ENCODE peak calls at places on chromosomes 6 and 20, in five cellular contexts. One of them, this sample, is unnamed.

GRCh38 chr6:17932362-17932852 is 55.0 kb downstream of the KIF13A start:
- DNase-seq in GM13976: no peak
- DNase-seq in A549: peak; percentile 52
- DNase-seq in kidney epithelial cell: no peak
- DNase-seq in chondrocyte: no peak
- DNase-seq in this sample: peak; percentile 69

GRCh38 chr6:474454-475185 is 83.1 kb downstream of the IRF4 start:
- DNase-seq in GM13976: peak; percentile 88
- DNase-seq in A549: no peak
- DNase-seq in kidney epithelial cell: no peak
- DNase-seq in chondrocyte: no peak
- DNase-seq in this sample: peak; percentile 3

GRCh38 chr6:128521302-128521632 is 868 bp upstream of the PTPRK start:
- DNase-seq in GM13976: no peak
- DNase-seq in A549: no peak
- DNase-seq in kidney epithelial cell: no peak
- DNase-seq in chondrocyte: no peak
- DNase-seq in this sample: no peak

GRCh38 chr6:40845588-40845987 is 193.4 kb downstream of the UNC5CL start:
- DNase-seq in GM13976: peak; percentile 17
- DNase-seq in A549: peak; percentile 52
- DNase-seq in kidney epithelial cell: no peak
- DNase-seq in chondrocyte: no peak
- DNase-seq in this sample: peak; percentile 57

GRCh38 chr20:50001784-50002311 is 19.1 kb downstream of the SNAI1 start:
- DNase-seq in GM13976: no peak
- DNase-seq in A549: no peak
- DNase-seq in kidney epithelial cell: peak; percentile 39
- DNase-seq in chondrocyte: no peak
- DNase-seq in this sample: no peak

GRCh38 chr20:50415516-50416268 is 94.5 kb upstream of the PTPN1 start:
- DNase-seq in GM13976: no peak
- DNase-seq in A549: peak; percentile 87
- DNase-seq in kidney epithelial cell: no peak
- DNase-seq in chondrocyte: no peak
- DNase-seq in this sample: peak; percentile 38

GRCh38 chr6:139131736-139132285 is 3.1 kb upstream of the HECA start:
- DNase-seq in GM13976: no peak
- DNase-seq in A549: no peak
- DNase-seq in kidney epithelial cell: no peak
- DNase-seq in chondrocyte: no peak
- DNase-seq in this sample: no peak

GRCh38 chr20:3162080-3162611 is 2.5 kb upstream of the FASTKD5 start:
- DNase-seq in GM13976: no peak
- DNase-seq in A549: no peak
- DNase-seq in kidney epithelial cell: no peak
- DNase-seq in chondrocyte: no peak
- DNase-seq in this sample: no peak

GRCh38 chr6:75550544-75551167 is 51.0 kb upstream of the SENP6 start:
- DNase-seq in GM13976: peak; percentile 18
- DNase-seq in A549: no peak
- DNase-seq in kidney epithelial cell: no peak
- DNase-seq in chondrocyte: no peak
- DNase-seq in this sample: no peak

GRCh38 chr6:75543311-75543710 is 49.7 kb upstream of the FILIP1 start:
- DNase-seq in GM13976: no peak
- DNase-seq in A549: no peak
- DNase-seq in kidney epithelial cell: no peak
- DNase-seq in chondrocyte: no peak
- DNase-seq in this sample: no peak

GRCh38 chr6:75551367-75551952 is 50.2 kb upstream of the SENP6 start:
- DNase-seq in GM13976: peak; percentile 38
- DNase-seq in A549: no peak
- DNase-seq in kidney epithelial cell: no peak
- DNase-seq in chondrocyte: no peak
- DNase-seq in this sample: no peak

GRCh38 chr6:75546401-75546800 is 52.8 kb upstream of the FILIP1 start:
- DNase-seq in GM13976: peak; percentile 23
- DNase-seq in A549: peak; percentile 40
- DNase-seq in kidney epithelial cell: no peak
- DNase-seq in chondrocyte: no peak
- DNase-seq in this sample: peak; percentile 35
- TF ChIP-seq CTCF in GM13976: no peak
- TF ChIP-seq CTCF in A549: peak; percentile 49
- TF ChIP-seq CTCF in kidney epithelial cell: peak; percentile 20
- TF ChIP-seq CTCF in chondrocyte: peak; percentile 79
- TF ChIP-seq CTCF in this sample: peak; percentile 21

GRCh38 chr6:54992789-54993188 is 146.2 kb downstream of the FAM83B start:
- DNase-seq in GM13976: no peak
- DNase-seq in A549: peak; percentile 4
- DNase-seq in kidney epithelial cell: no peak
- DNase-seq in chondrocyte: no peak
- DNase-seq in this sample: peak; percentile 45
- TF ChIP-seq CTCF in GM13976: no peak
- TF ChIP-seq CTCF in A549: no peak
- TF ChIP-seq CTCF in kidney epithelial cell: peak; percentile 7
- TF ChIP-seq CTCF in chondrocyte: peak; percentile 52
- TF ChIP-seq CTCF in this sample: peak; percentile 66

GRCh38 chr6:16241321-16241689 is 2.9 kb downstream of the GMPR start:
- DNase-seq in GM13976: no peak
- DNase-seq in A549: no peak
- DNase-seq in kidney epithelial cell: no peak
- DNase-seq in chondrocyte: no peak
- DNase-seq in this sample: no peak

GRCh38 chr6:16238658-16239089 is 287 bp downstream of the GMPR start:
- DNase-seq in GM13976: no peak
- DNase-seq in A549: no peak
- DNase-seq in kidney epithelial cell: no peak
- DNase-seq in chondrocyte: no peak
- DNase-seq in this sample: no peak

GRCh38 chr6:16239090-16239797 is 857 bp downstream of the GMPR start:
- DNase-seq in GM13976: peak; percentile 46
- DNase-seq in A549: no peak
- DNase-seq in kidney epithelial cell: peak; percentile 28
- DNase-seq in chondrocyte: no peak
- DNase-seq in this sample: peak; percentile 15

GRCh38 chr6:16240618-16241320 is 2.4 kb downstream of the GMPR start:
- DNase-seq in GM13976: no peak
- DNase-seq in A549: no peak
- DNase-seq in kidney epithelial cell: no peak
- DNase-seq in chondrocyte: no peak
- DNase-seq in this sample: no peak

GRCh38 chr6:16239798-16240123 is 1.4 kb downstream of the GMPR start:
- DNase-seq in GM13976: no peak
- DNase-seq in A549: peak; percentile 19
- DNase-seq in kidney epithelial cell: no peak
- DNase-seq in chondrocyte: no peak
- DNase-seq in this sample: peak; percentile 18
- TF ChIP-seq CTCF in GM13976: no peak
- TF ChIP-seq CTCF in A549: no peak
- TF ChIP-seq CTCF in kidney epithelial cell: no peak
- TF ChIP-seq CTCF in chondrocyte: no peak
- TF ChIP-seq CTCF in this sample: no peak

GRCh38 chr6:63355632-63356031 is 35.8 kb upstream of the LGSN start:
- DNase-seq in GM13976: no peak
- DNase-seq in A549: no peak
- DNase-seq in kidney epithelial cell: no peak
- DNase-seq in chondrocyte: no peak
- DNase-seq in this sample: peak; percentile 42

GRCh38 chr6:63349401-63349800 is 29.6 kb upstream of the LGSN start:
- DNase-seq in GM13976: no peak
- DNase-seq in A549: no peak
- DNase-seq in kidney epithelial cell: no peak
- DNase-seq in chondrocyte: no peak
- DNase-seq in this sample: no peak

GRCh38 chr6:63353282-63353630 is 33.5 kb upstream of the LGSN start:
- DNase-seq in GM13976: no peak
- DNase-seq in A549: no peak
- DNase-seq in kidney epithelial cell: no peak
- DNase-seq in chondrocyte: no peak
- DNase-seq in this sample: no peak

GRCh38 chr6:63351995-63352586 is 32.3 kb upstream of the LGSN start:
- DNase-seq in GM13976: peak; percentile 21
- DNase-seq in A549: peak; percentile 67
- DNase-seq in kidney epithelial cell: peak; percentile 29
- DNase-seq in chondrocyte: no peak
- DNase-seq in this sample: peak; percentile 71

GRCh38 chr6:63352587-63353281 is 33.0 kb upstream of the LGSN start:
- DNase-seq in GM13976: peak; percentile 53
- DNase-seq in A549: peak; percentile 57
- DNase-seq in kidney epithelial cell: no peak
- DNase-seq in chondrocyte: no peak
- DNase-seq in this sample: peak; percentile 57
- TF ChIP-seq CTCF in GM13976: peak; percentile 54
- TF ChIP-seq CTCF in A549: peak; percentile 60
- TF ChIP-seq CTCF in kidney epithelial cell: peak; percentile 70
- TF ChIP-seq CTCF in chondrocyte: peak; percentile 84
- TF ChIP-seq CTCF in this sample: peak; percentile 87

GRCh38 chr20:45226287-45226686 is 5.1 kb downstream of the SEMG2 start:
- DNase-seq in GM13976: no peak
- DNase-seq in A549: no peak
- DNase-seq in kidney epithelial cell: no peak
- DNase-seq in chondrocyte: no peak
- DNase-seq in this sample: no peak

GRCh38 chr20:45230631-45231030 is 9.5 kb downstream of the SEMG2 start:
- DNase-seq in GM13976: no peak
- DNase-seq in A549: no peak
- DNase-seq in kidney epithelial cell: no peak
- DNase-seq in chondrocyte: no peak
- DNase-seq in this sample: no peak

GRCh38 chr20:45229264-45230056 is 8.3 kb downstream of the SEMG2 start:
- DNase-seq in GM13976: peak; percentile 30
- DNase-seq in A549: peak; percentile 54
- DNase-seq in kidney epithelial cell: no peak
- DNase-seq in chondrocyte: no peak
- DNase-seq in this sample: peak; percentile 62
- TF ChIP-seq CTCF in GM13976: peak; percentile 41
- TF ChIP-seq CTCF in A549: peak; percentile 35
- TF ChIP-seq CTCF in kidney epithelial cell: peak; percentile 68
- TF ChIP-seq CTCF in chondrocyte: peak; percentile 52
- TF ChIP-seq CTCF in this sample: peak; percentile 71

GRCh38 chr6:81589465-81590313 is 162.8 kb downstream of the TENT5A start:
- DNase-seq in GM13976: no peak
- DNase-seq in A549: no peak
- DNase-seq in kidney epithelial cell: no peak
- DNase-seq in chondrocyte: no peak
- DNase-seq in this sample: no peak
- TF ChIP-seq CTCF in GM13976: no peak
- TF ChIP-seq CTCF in A549: no peak
- TF ChIP-seq CTCF in kidney epithelial cell: no peak
- TF ChIP-seq CTCF in chondrocyte: peak; percentile 6
- TF ChIP-seq CTCF in this sample: no peak